ENCODE peak calls at places on chromosomes 4 and X, in eight cellular contexts. S, N, V, J, H, I, C and A are unnamed samples.

GRCh38 chrX:30313322-30313721 is 4.1 kb upstream of the NR0B1 start:
- DNase-seq in I (no peak), V (no peak), H (peak; percentile 25), C (no peak), S (no peak), J (no peak), N (no peak), A (no peak)

GRCh38 chr4:160514126-160514525 is 1411.2 kb downstream of the RAPGEF2 start:
- DNase-seq in H (no peak), V (no peak), C (no peak), N (no peak), I (no peak), S (no peak), J (peak; percentile 7), A (no peak)

GRCh38 chr4:40656221-40656863 is 26.7 kb upstream of the RBM47 start:
- DNase-seq in H (no peak), J (no peak), C (no peak), N (no peak), I (no peak), S (no peak), V (no peak), A (peak; percentile 89)

GRCh38 chr4:25310066-25310824 is 2.3 kb upstream of the ZCCHC4 start:
- DNase-seq in N (no peak), C (no peak), S (no peak), V (no peak), H (no peak), J (no peak), I (no peak), A (peak; percentile 54)

GRCh38 chr4:48275247-48275646 is 5.6 kb upstream of the TEC start:
- DNase-seq in I (peak; percentile 75), C (peak; percentile 38), V (no peak), N (no peak), S (peak; percentile 12), J (peak; percentile 55), H (no peak), A (peak; percentile 74)

GRCh38 chrX:139738581-139738980 is 30.6 kb upstream of the MCF2 start:
- DNase-seq in S (no peak), H (no peak), N (no peak), I (no peak), V (peak; percentile 18), J (peak; percentile 65), C (no peak), A (peak; percentile 53)

GRCh38 chr4:1150875-1151274 is 21.5 kb downstream of the SPON2 start:
- DNase-seq in N (no peak), C (no peak), I (no peak), J (no peak), S (no peak), V (no peak), H (no peak), A (no peak)

GRCh38 chrX:39688576-39689373 is 409.0 kb downstream of the BCOR start:
- DNase-seq in S (peak; percentile 95), N (peak; percentile 89), H (peak; percentile 90), C (no peak), V (peak; percentile 61), J (peak; percentile 50), I (peak; percentile 79), A (peak; percentile 52)

GRCh38 chrX:150616863-150617198 is 48.4 kb downstream of the MTM1 start:
- DNase-seq in J (no peak), I (no peak), C (no peak), S (no peak), V (peak; percentile 5), H (no peak), N (no peak), A (no peak)

GRCh38 chr4:186554890-186555827 is at the start of gene MTNR1A:
- DNase-seq in V (peak; percentile 19), C (no peak), S (peak; percentile 80), H (peak; percentile 48), N (peak; percentile 48), I (peak; percentile 77), J (no peak), A (no peak)

GRCh38 chr4:182483685-182484084 is 240.5 kb downstream of the TENM3 start:
- DNase-seq in J (no peak), S (no peak), C (no peak), N (no peak), H (no peak), V (no peak), I (peak; percentile 43), A (no peak)

GRCh38 chrX:5681159-5681558 is 547.5 kb downstream of the NLGN4X start:
- DNase-seq in V (no peak), I (peak; percentile 53), S (peak; percentile 56), N (peak; percentile 22), C (no peak), J (peak; percentile 9), H (peak; percentile 21), A (no peak)

DNA sequence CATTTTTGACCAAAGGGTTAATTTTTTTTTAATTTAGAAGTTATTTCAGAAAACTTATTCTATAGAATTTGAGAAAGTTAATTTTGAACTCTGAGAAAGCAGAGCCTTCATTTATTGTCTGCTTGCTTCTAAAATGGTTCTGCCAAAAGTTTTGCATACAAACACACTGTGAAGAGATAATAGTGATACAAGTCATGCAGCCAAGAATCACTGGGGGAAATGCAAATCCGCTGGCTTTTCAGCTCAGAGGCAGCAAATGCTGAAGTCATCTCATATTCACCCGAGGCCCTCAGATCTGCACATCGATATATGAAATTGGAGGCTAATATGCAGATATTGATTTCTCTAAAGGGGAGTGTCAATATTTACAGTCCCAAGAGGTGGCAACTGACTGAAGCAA is 186.2 kb downstream of the KIT start:
- DNase-seq in S (no peak), I (no peak), H (no peak), N (no peak), V (no peak), C (no peak), J (no peak), A (no peak)
- TF ChIP-seq EZH2phosphoT487 in S (no peak), I (no peak), H (no peak), N (no peak), V (no peak), C (no peak), J (no peak), A (no peak)

GRCh38 chrX:123626962-123627361 is 105.9 kb downstream of the THOC2 start:
- DNase-seq in N (no peak), V (peak; percentile 66), S (no peak), J (peak; percentile 55), H (no peak), I (no peak), C (no peak), A (no peak)
- TF ChIP-seq EZH2phosphoT487 in N (no peak), V (no peak), S (no peak), J (no peak), H (no peak), I (no peak), C (no peak), A (no peak)

GRCh38 chr4:106365613-106366012 is 3.0 kb downstream of the GIMD1 start:
- DNase-seq in S (no peak), I (no peak), N (no peak), J (peak; percentile 82), C (no peak), H (peak; percentile 65), V (peak; percentile 97), A (no peak)
- TF ChIP-seq EZH2phosphoT487 in S (no peak), I (no peak), N (no peak), J (no peak), C (no peak), H (no peak), V (no peak), A (no peak)

GRCh38 chr4:68599150-68599549 is 23.0 kb upstream of the UGT2B17 start:
- DNase-seq in J (peak; percentile 75), S (no peak), C (no peak), I (no peak), H (no peak), V (no peak), N (no peak), A (no peak)
- TF ChIP-seq EZH2phosphoT487 in J (no peak), S (no peak), C (no peak), I (no peak), H (no peak), V (no peak), N (no peak), A (no peak)

DNA sequence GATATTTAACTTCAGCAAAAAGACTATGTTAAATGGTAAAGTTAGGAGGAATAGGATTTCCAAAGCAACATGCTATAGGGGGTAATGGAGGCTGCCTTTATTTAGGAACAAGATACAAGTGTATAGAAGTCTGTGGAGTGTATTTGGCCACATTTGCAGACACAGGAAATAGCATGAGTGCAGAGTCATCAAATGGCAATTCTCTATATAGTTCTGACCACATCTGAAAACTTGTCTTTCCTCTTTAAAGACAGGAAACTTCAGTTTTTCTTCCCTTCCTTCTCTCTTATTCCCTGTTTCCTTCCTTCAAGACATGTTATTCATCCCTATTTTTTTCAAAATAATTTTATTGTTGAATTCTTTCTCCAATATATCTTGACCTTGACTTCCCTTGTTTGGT is 119.3 kb upstream of the PITX2 start:
- DNase-seq in I (no peak), J (peak; percentile 24), V (peak; percentile 27), C (no peak), S (no peak), H (no peak), N (no peak), A (peak; percentile 36)
- TF ChIP-seq EZH2phosphoT487 in I (no peak), J (no peak), V (no peak), C (no peak), S (no peak), H (no peak), N (no peak), A (no peak)

DNA sequence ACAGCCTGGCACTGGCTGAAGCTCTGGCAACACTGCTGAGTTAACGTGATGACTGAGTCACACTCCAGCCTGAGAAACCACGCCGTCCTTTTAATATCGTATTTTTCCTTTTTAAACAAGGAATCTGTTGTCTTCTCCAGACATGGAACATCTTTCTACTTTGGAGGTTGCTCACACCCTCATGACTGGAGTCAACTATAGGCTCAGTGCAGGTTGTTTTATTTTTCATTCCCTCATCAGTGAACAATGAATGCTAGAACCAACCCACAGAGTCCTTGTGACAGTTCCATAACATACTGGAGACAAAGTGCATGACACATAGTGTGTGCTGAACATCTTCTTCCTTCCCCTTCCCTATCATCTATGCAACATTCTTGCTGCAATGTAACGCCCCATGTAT is 76.8 kb upstream of the CPEB2 start:
- DNase-seq in S (no peak), C (no peak), V (no peak), H (no peak), I (no peak), J (peak; percentile 19), N (no peak), A (no peak)
- TF ChIP-seq EZH2phosphoT487 in S (no peak), C (no peak), V (no peak), H (no peak), I (no peak), J (no peak), N (no peak), A (no peak)

DNA sequence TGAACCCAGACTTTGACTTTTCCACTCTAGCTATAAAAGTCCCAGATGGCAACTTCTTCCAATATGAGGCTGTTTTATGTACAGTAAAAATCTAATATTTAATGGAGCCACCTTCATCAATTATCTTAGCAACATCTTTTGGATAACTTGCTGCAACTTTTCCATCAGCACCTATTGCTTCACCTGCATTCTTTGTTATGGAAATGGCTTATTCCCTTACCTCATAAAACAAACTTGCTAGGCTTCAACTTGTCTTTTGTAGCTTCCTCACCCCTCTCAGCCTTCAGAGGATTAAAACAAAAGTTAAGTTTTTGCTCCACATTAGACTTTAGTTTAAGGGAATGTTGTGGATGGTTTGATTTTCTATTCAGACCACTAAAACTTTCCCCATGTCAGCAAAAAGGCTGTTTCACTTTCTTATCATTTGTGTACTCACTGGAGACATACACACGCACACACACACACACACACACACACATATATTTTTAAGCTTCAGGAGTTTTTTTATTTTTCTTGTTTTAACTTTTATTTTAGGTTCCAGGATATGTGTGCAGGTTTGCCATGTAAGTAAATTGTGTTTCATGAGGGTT is 1296.1 kb upstream of the PABPC4L start:
- DNase-seq in S (no peak), C (no peak), N (no peak), V (no peak), H (no peak), J (no peak), I (peak; percentile 26), A (peak; percentile 53)
- TF ChIP-seq EZH2phosphoT487 in S (no peak), C (no peak), N (no peak), V (no peak), H (no peak), J (no peak), I (no peak), A (no peak)